ENCODE peak calls at places on chromosomes 6 and 20, in seven cellular contexts. T is left lung, U is fibroblast of pulmonary artery, X is HCT116, V is cardiac muscle cell, Z is uterus, H is OCI-LY7. A is an unnamed sample.

GRCh38 chr20:15889073-15889923 is 684.0 kb downstream of the KIF16B start:
- DNase-seq in T (no peak), U (no peak), X (no peak), V (no peak), Z (no peak), H (no peak), A (no peak)

GRCh38 chr20:13685623-13686022 is 46.9 kb upstream of the TASP1 start:
- DNase-seq in T (no peak), U (no peak), X (no peak), V (no peak), Z (no peak), H (no peak), A (no peak)

GRCh38 chr6:144265061-144265357 is 20.1 kb upstream of the UTRN start:
- DNase-seq in T (no peak), U (peak; percentile 58), X (no peak), V (peak; percentile 77), Z (no peak), H (no peak), A (no peak)

GRCh38 chr6:158854214-158855101 is 35.3 kb upstream of the EZR start:
- DNase-seq in T (no peak), U (peak; percentile 64), X (no peak), V (no peak), Z (no peak), H (peak; percentile 60), A (no peak)

GRCh38 chr6:35017461-35018183 is 123.5 kb downstream of the TCP11 start:
- DNase-seq in T (peak; percentile 41), U (peak; percentile 44), X (no peak), V (no peak), Z (peak; percentile 73), H (no peak), A (no peak)

GRCh38 chr6:4647414-4648365 is 128.5 kb upstream of the CDYL start:
- DNase-seq in T (peak; percentile 77), U (peak; percentile 86), X (peak; percentile 74), V (peak; percentile 89), Z (peak; percentile 86), H (peak; percentile 16), A (peak; percentile 66)

GRCh38 chr6:5697508-5697907 is 309.2 kb downstream of the NRN1 start:
- DNase-seq in T (no peak), U (no peak), X (no peak), V (no peak), Z (no peak), H (no peak), A (no peak)

GRCh38 chr6:118743744-118744143 is 92.4 kb upstream of the CEP85L start:
- DNase-seq in T (no peak), U (no peak), X (no peak), V (no peak), Z (no peak), H (no peak), A (no peak)

GRCh38 chr20:37381621-37382538 is 35.9 kb downstream of the SRC start:
- DNase-seq in T (peak; percentile 23), U (no peak), X (no peak), V (no peak), Z (no peak), H (peak; percentile 42), A (no peak)

GRCh38 chr6:100465701-100466409 is 1.1 kb upstream of the SIM1 start:
- DNase-seq in T (no peak), U (no peak), X (no peak), V (no peak), Z (no peak), H (no peak), A (no peak)

GRCh38 chr6:23659125-23659524 is 466.9 kb upstream of the NRSN1 start:
- DNase-seq in T (no peak), U (peak; percentile 28), X (no peak), V (peak; percentile 48), Z (no peak), H (no peak), A (no peak)

GRCh38 chr6:138499303-138499991 is at the start of gene NHSL1:
- DNase-seq in T (no peak), U (no peak), X (no peak), V (peak; percentile 48), Z (no peak), H (peak; percentile 89), A (no peak)

GRCh38 chr6:18161437-18161836 is 6.2 kb downstream of the KDM1B start:
- DNase-seq in T (no peak), U (no peak), X (no peak), V (no peak), Z (no peak), H (no peak), A (no peak)

GRCh38 chr6:126064257-126064993 is 78.1 kb downstream of the TRMT11 start:
- DNase-seq in T (no peak), U (no peak), X (no peak), V (no peak), Z (no peak), H (no peak), A (no peak)

GRCh38 chr20:49279677-49280462 is 2.0 kb upstream of the ZNFX1 start:
- DNase-seq in T (no peak), U (no peak), X (no peak), V (no peak), Z (no peak), H (peak; percentile 53), A (no peak)

GRCh38 chr20:62780204-62780603 is 16.1 kb upstream of the MRGBP start:
- DNase-seq in T (no peak), U (no peak), X (no peak), V (no peak), Z (no peak), H (no peak), A (no peak)

GRCh38 chr20:62782893-62783278 is 13.4 kb upstream of the MRGBP start:
- DNase-seq in T (no peak), U (peak; percentile 30), X (no peak), V (no peak), Z (no peak), H (no peak), A (no peak)

GRCh38 chr20:62784497-62784896 is 11.8 kb upstream of the MRGBP start:
- DNase-seq in T (no peak), U (no peak), X (no peak), V (no peak), Z (no peak), H (no peak), A (no peak)

GRCh38 chr20:62780696-62781095 is 15.6 kb upstream of the MRGBP start:
- DNase-seq in T (no peak), U (no peak), X (no peak), V (no peak), Z (no peak), H (no peak), A (no peak)

GRCh38 chr20:62782149-62782892 is 14.0 kb upstream of the MRGBP start:
- DNase-seq in T (no peak), U (no peak), X (no peak), V (no peak), Z (no peak), H (no peak), A (no peak)
- TF ChIP-seq CTCF in T (no peak), U (peak; percentile 31), X (peak; percentile 27), V (peak; percentile 37), Z (no peak), H (no peak), A (peak; percentile 43)

GRCh38 chr6:10884245-10884972 is 2.4 kb upstream of the SYCP2L start:
- DNase-seq in T (no peak), U (no peak), X (no peak), V (no peak), Z (no peak), H (no peak), A (no peak)

GRCh38 chr6:10882654-10883053 is 813 bp upstream of the GCM2 start:
- DNase-seq in T (no peak), U (no peak), X (no peak), V (no peak), Z (no peak), H (no peak), A (no peak)

GRCh38 chr6:10880366-10880765 is 1.5 kb downstream of the GCM2 start:
- DNase-seq in T (no peak), U (no peak), X (no peak), V (no peak), Z (no peak), H (no peak), A (no peak)

DNA sequence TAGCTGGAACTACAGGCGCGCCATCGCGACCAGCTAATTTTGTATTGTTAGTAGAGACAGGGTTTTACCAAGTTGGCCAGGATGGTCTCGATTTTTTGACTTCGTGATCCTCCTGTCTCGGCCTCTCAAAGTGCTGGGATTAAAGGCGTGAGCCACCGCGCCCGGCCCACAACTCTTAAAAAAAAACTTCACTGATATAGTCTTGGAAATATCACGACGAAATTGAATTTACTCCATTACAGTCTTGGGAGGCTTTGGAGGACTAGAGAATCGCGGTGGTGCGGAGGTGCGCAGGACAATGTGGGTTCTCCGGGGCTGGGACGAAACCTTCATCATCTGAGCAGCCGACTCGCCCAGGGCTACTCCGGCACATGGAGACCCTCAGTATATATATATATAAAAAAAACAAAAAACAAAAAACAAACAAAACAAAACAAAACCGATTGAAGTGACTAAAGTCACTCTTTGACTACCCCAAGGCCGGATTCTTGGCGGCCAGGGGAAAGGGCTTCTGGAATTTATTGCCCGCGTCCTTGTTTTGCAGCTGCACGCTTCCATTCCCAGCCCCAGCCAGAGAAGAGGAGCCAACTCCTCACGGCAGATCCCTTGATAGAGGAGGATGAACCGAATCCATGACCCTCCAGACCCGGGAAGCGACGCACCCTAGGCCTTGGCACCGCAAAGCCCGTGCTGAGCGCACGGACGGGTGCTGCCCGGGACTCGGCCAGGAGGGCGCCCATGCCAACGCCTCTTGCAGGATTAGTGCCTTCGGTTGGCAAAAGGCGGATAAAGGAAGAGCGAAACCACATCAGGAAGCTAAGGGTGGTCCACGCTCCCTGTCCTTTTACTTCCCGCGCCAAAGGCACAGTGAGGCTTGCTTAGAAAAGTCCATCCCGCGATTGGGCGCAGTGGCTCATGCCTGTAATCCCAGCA is 1.7 kb upstream of the GCM2 start:
- DNase-seq in T (no peak), U (no peak), X (no peak), V (no peak), Z (no peak), H (no peak), A (no peak)
- H3K4me3 ChIP-seq in T (no peak overlapping the region), U (no peak overlapping the region), X (no peak overlapping the region), V (no peak overlapping the region), Z (no peak overlapping the region), H (no peak overlapping the region), A (no peak overlapping the region)

DNA sequence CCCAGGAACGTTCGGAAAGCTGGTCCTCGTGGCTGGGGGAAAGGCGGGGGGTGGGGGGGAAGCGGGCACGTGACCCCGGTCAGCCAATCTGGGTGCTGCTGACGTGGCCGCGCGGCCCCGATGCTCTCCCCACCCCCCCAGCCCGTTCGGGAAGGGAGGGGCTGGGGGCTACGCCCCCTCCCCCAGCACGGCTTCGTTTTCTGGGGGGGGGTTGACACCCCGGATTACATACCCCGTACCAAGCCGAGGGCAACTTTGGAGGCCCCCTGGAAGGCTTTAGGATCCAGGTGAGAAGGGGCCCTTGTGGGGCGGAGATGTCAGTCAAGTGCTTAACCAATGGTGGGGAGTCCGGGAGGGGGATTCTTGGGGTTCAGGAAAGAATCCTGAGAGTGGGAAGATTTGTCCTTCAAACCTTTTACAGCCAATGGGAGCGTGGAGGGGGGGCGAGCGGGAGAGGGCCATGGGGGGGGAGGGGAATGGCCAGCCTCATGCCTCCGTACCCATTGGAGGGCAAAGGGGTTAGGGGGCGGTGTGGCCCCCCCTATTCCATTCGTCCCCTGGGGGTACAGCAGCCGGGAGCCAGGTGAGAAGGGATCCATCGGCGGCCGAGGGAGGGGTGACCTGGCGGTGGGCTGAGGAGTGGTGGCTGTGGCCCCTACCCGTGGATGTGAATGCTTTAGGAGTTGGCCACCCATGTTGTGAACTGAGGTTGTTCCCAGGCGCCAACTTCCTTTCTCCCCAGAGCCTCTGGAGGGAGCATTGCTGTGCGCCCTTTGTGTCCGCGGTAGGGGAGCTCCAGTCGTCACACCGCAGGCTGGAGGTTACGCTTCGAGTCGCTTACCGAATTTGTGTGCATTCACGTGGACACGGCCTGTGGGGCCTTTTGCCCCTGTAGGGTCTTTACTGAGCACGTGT is 633 bp downstream of the BRD2 start:
- DNase-seq in T (peak; percentile 75), U (peak; percentile 84), X (peak; percentile 57), V (peak; percentile 80), Z (peak; percentile 70), H (peak; percentile 87), A (peak; percentile 60)
- TF ChIP-seq CTCF in T (no peak), U (peak; percentile 26), X (no peak), V (peak; percentile 27), Z (no peak), H (peak; percentile 42), A (peak; percentile 31)

GRCh38 chr6:160379464-160379863 is 31.3 kb downstream of the SLC22A3 start:
- DNase-seq in T (no peak), U (peak; percentile 70), X (peak; percentile 6), V (no peak), Z (no peak), H (no peak), A (no peak)
- H3K4me3 ChIP-seq in T (no peak overlapping the region), U (no peak overlapping the region), X (no peak overlapping the region), V (no peak overlapping the region), Z (no peak overlapping the region), H (no peak overlapping the region), A (no peak overlapping the region)

A was measured in retinal pigment epithelial cell.